ENCODE peak calls at places on chromosomes 11 and 22, in ten cellular contexts. Y is mammary epithelial cell; O is bronchial epithelial cell; U is upper lobe of right lung; B is uterus; M is esophagus squamous epithelium; H is lung; D is small intestine; K is activated naive CD4-positive, alpha-beta T cell; L is ovary. A is an unnamed sample.
A peak's percentile ranks its signal among the peaks of the same experiment; 100 is the strongest.

GRCh38 chr11:69055598-69056516 is 7.1 kb downstream of the TPCN2 start:
- DNase-seq in Y (no peak), O (no peak), U (peak; percentile 85), B (no peak), M (no peak), H (no peak), D (peak; percentile 51), K (no peak), L (no peak), A (no peak)

GRCh38 chr22:42292726-42293520 is 22.5 kb upstream of the TCF20 start:
- DNase-seq in Y (no peak), O (no peak), U (no peak), B (no peak), M (no peak), H (no peak), D (peak; percentile 72), K (no peak), L (no peak), A (no peak)

GRCh38 chr11:125463590-125464265 is 32.3 kb downstream of the FEZ1 start:
- DNase-seq in Y (no peak), O (no peak), U (no peak), B (no peak), M (no peak), H (no peak), D (no peak), K (no peak), L (no peak), A (no peak)

GRCh38 chr22:44755418-44755817 is 3.0 kb downstream of the ARHGAP8 start:
- DNase-seq in Y (no peak), O (no peak), U (no peak), B (no peak), M (no peak), H (peak; percentile 28), D (peak; percentile 37), K (no peak), L (no peak), A (no peak)

GRCh38 chr11:2234963-2235362 is 35.4 kb downstream of the ASCL2 start:
- DNase-seq in Y (no peak), O (no peak), U (no peak), B (no peak), M (no peak), H (no peak), D (no peak), K (no peak), L (no peak), A (no peak)

GRCh38 chr11:108912587-108912986 is 247.7 kb downstream of the DDX10 start:
- DNase-seq in Y (peak; percentile 23), O (peak; percentile 66), U (no peak), B (no peak), M (no peak), H (no peak), D (no peak), K (no peak), L (no peak), A (peak; percentile 18)

GRCh38 chr11:116311141-116311540 is 461.6 kb downstream of the BUD13 start:
- DNase-seq in Y (no peak), O (no peak), U (no peak), B (no peak), M (no peak), H (no peak), D (no peak), K (no peak), L (no peak), A (no peak)

GRCh38 chr11:65307298-65308229 is 7.1 kb upstream of the CDC42EP2 start:
- DNase-seq in Y (no peak), O (no peak), U (no peak), B (no peak), M (no peak), H (no peak), D (no peak), K (no peak), L (no peak), A (no peak)

GRCh38 chr22:30312053-30312452 is 14.7 kb downstream of the TBC1D10A start:
- DNase-seq in Y (peak; percentile 98), O (peak; percentile 97), U (no peak), B (no peak), M (no peak), H (no peak), D (no peak), K (no peak), L (no peak), A (no peak)

GRCh38 chr11:77411717-77412441 is 62.0 kb downstream of the PAK1 start:
- DNase-seq in Y (peak; percentile 92), O (peak; percentile 80), U (peak; percentile 93), B (peak; percentile 78), M (peak; percentile 12), H (peak; percentile 87), D (peak; percentile 92), K (peak; percentile 37), L (peak; percentile 81), A (no peak)

GRCh38 chr11:130088909-130089668 is 19.4 kb downstream of the APLP2 start:
- DNase-seq in Y (peak; percentile 49), O (peak; percentile 76), U (no peak), B (no peak), M (no peak), H (no peak), D (no peak), K (no peak), L (no peak), A (no peak)

GRCh38 chr11:65884716-65885092 is 3.6 kb downstream of the FIBP start:
- DNase-seq in Y (peak; percentile 52), O (peak; percentile 55), U (peak; percentile 90), B (peak; percentile 68), M (no peak), H (peak; percentile 80), D (peak; percentile 74), K (peak; percentile 40), L (peak; percentile 77), A (peak; percentile 60)

GRCh38 chr11:1564535-1565172 is 7.4 kb downstream of the DUSP8 start:
- DNase-seq in Y (no peak), O (peak; percentile 20), U (peak; percentile 72), B (peak; percentile 85), M (no peak), H (no peak), D (peak; percentile 65), K (no peak), L (no peak), A (no peak)

GRCh38 chr22:23834830-23835772 is 3.7 kb downstream of the DERL3 start:
- DNase-seq in Y (no peak), O (no peak), U (peak; percentile 55), B (peak; percentile 12), M (no peak), H (no peak), D (no peak), K (no peak), L (no peak), A (no peak)

GRCh38 chr11:2746401-2747230 is 46.8 kb upstream of the KCNQ1OT1 start:
- DNase-seq in Y (no peak), O (no peak), U (peak; percentile 43), B (no peak), M (no peak), H (no peak), D (no peak), K (no peak), L (no peak), A (no peak)

GRCh38 chr22:23512348-23512705 is 67.8 kb downstream of the IGLL1 start:
- DNase-seq in Y (no peak), O (no peak), U (no peak), B (no peak), M (no peak), H (no peak), D (no peak), K (no peak), L (no peak), A (no peak)

GRCh38 chr11:92317222-92317621 is 92.6 kb downstream of the FAT3 start:
- DNase-seq in Y (no peak), O (no peak), U (no peak), B (no peak), M (no peak), H (no peak), D (no peak), K (no peak), L (no peak), A (no peak)

GRCh38 chr11:84757711-84758110 is 869.4 kb downstream of the DLG2 start:
- DNase-seq in Y (no peak), O (no peak), U (no peak), B (no peak), M (no peak), H (no peak), D (no peak), K (no peak), L (no peak), A (no peak)

GRCh38 chr11:109971184-109971523 is 122.0 kb upstream of the ZC3H12C start:
- DNase-seq in Y (peak; percentile 42), O (peak; percentile 63), U (no peak), B (no peak), M (no peak), H (no peak), D (no peak), K (no peak), L (no peak), A (no peak)

GRCh38 chr22:45006873-45007246 is 2.9 kb downstream of the PHF21B start:
- DNase-seq in Y (no peak), O (no peak), U (no peak), B (peak; percentile 52), M (no peak), H (no peak), D (no peak), K (no peak), L (peak; percentile 71), A (no peak)

GRCh38 chr11:66488957-66489356 is 8.7 kb downstream of the DPP3 start:
- DNase-seq in Y (no peak), O (no peak), U (no peak), B (no peak), M (no peak), H (no peak), D (no peak), K (no peak), L (no peak), A (no peak)

GRCh38 chr11:1217151-1217550 is 5.7 kb upstream of the MUC5B start:
- DNase-seq in Y (no peak), O (no peak), U (peak; percentile 48), B (no peak), M (no peak), H (no peak), D (no peak), K (no peak), L (no peak), A (no peak)

GRCh38 chr22:50305658-50306566 is 1.5 kb downstream of the PLXNB2 start:
- DNase-seq in Y (peak; percentile 97), O (peak; percentile 95), U (peak; percentile 94), B (peak; percentile 89), M (no peak), H (peak; percentile 93), D (peak; percentile 89), K (no peak), L (peak; percentile 86), A (no peak)

GRCh38 chr11:48114740-48115139 is 101.9 kb upstream of the OR4B1 start:
- DNase-seq in Y (no peak), O (no peak), U (no peak), B (no peak), M (no peak), H (no peak), D (no peak), K (no peak), L (no peak), A (no peak)

GRCh38 chr11:62710001-62710345 is 2.5 kb downstream of the GNG3 start:
- DNase-seq in Y (no peak), O (no peak), U (peak; percentile 60), B (no peak), M (no peak), H (no peak), D (peak; percentile 59), K (no peak), L (no peak), A (no peak)